ENCODE peak calls at places on chromosomes 13 and 19, in seven cellular contexts. T, X, Z, E, Y, W and J are unnamed samples.

GRCh38 chr19:34480491-34480890 is 1.1 kb upstream of the WTIP start:
- DNase-seq in Z (no peak), Y (no peak), X (no peak), E (no peak), W (no peak), T (no peak), J (no peak)

GRCh38 chr19:27657271-27658051 is 1555.5 kb downstream of the UQCRFS1 start:
- DNase-seq in E (no peak), X (no peak), T (no peak), Z (no peak), W (no peak), Y (no peak), J (no peak)

GRCh38 chr19:41411682-41412265 is 14.2 kb downstream of the BCKDHA start:
- DNase-seq in Y (no peak), W (no peak), E (no peak), Z (no peak), T (no peak), X (no peak), J (no peak)

GRCh38 chr19:38697197-38697596 is 47.1 kb downstream of the CAPN12 start:
- DNase-seq in X (no peak), Y (no peak), E (no peak), T (no peak), Z (no peak), W (no peak), J (no peak)

GRCh38 chr13:111143875-111144540 is 28.9 kb downstream of the ARHGEF7 start:
- DNase-seq in Y (no peak), T (no peak), W (no peak), Z (no peak), E (no peak), X (no peak), J (no peak)

GRCh38 chr19:6056801-6057650 is 53.3 kb downstream of the RFX2 start:
- DNase-seq in T (peak), Z (no peak), W (peak), X (peak), Y (no peak), E (peak), J (peak)

GRCh38 chr19:30171795-30172642 is 200.2 kb upstream of the ZNF536 start:
- DNase-seq in Y (no peak), E (no peak), W (no peak), Z (no peak), T (no peak), X (no peak), J (no peak)

GRCh38 chr13:30463820-30464495 is 1.8 kb downstream of the HMGB1 start:
- DNase-seq in E (peak), Z (peak), X (peak), W (peak), T (peak), Y (no peak), J (peak)

GRCh38 chr19:33202546-33203507 is 8.7 kb downstream of the LRP3 start:
- DNase-seq in W (no peak), T (no peak), Y (no peak), E (no peak), Z (no peak), X (no peak), J (no peak)

GRCh38 chr13:106176103-106176502 is 359.4 kb downstream of the EFNB2 start:
- DNase-seq in T (no peak), Z (no peak), X (peak), Y (no peak), W (peak), E (no peak), J (no peak)

GRCh38 chr13:51639171-51639570 is 54.9 kb downstream of the WDFY2 start:
- DNase-seq in Z (no peak), E (no peak), Y (no peak), X (no peak), T (no peak), W (peak), J (no peak)

GRCh38 chr13:112451512-112452379 is 75.6 kb downstream of the SPACA7 start:
- DNase-seq in E (no peak), W (no peak), Y (no peak), X (peak), Z (no peak), T (no peak), J (no peak)

GRCh38 chr13:41588899-41589298 is 131.5 kb downstream of the RGCC start:
- DNase-seq in Y (no peak), Z (no peak), T (no peak), X (peak), W (peak), E (no peak), J (peak)

GRCh38 chr13:46578590-46578975 is 25.6 kb downstream of the LRCH1 start:
- DNase-seq in T (no peak), Y (no peak), E (no peak), W (no peak), Z (no peak), X (no peak), J (no peak)

GRCh38 chr13:40452741-40453665 is 213.4 kb downstream of the FOXO1 start:
- DNase-seq in E (no peak), W (peak), T (no peak), X (peak), Y (no peak), Z (no peak), J (peak)

GRCh38 chr19:28171983-28172382 is 1041.0 kb downstream of the UQCRFS1 start:
- DNase-seq in Z (no peak), W (no peak), X (no peak), Y (no peak), E (no peak), T (no peak), J (peak)

GRCh38 chr19:10206226-10206873 is 11.6 kb upstream of the DNMT1 start:
- DNase-seq in X (peak), Z (no peak), W (peak), Y (no peak), T (no peak), E (no peak), J (peak)

GRCh38 chr19:46766569-46767317 is 20.5 kb upstream of the STRN4 start:
- DNase-seq in X (no peak), E (peak), Z (peak), W (no peak), Y (no peak), T (no peak), J (peak)